ENCODE peak calls at places on chromosomes 2 and 18, in nine cellular contexts. P is A549; G is brain microvascular endothelial cell; F is EH; S is stimulated activated CD8-positive, alpha-beta memory T cell treated with anti-CD3 and anti-CD28 coated beads, Interleukin-4, amount 100 ng/mL, for 1 hour; T is astrocyte; K is activated CD8-positive, alpha-beta T cell treated with anti-CD3 and anti-CD28 coated beads for 36 hours; C is HT-29; O is putamen. X is an unnamed sample.

GRCh38 chr18:3211236-3211992 is 8.4 kb downstream of the MYOM1 start:
- DNase-seq in O (peak), P (no peak), K (no peak), S (no peak), G (peak), F (peak), T (peak), C (no peak), X (no peak)

GRCh38 chr2:133489146-133489545 is 79.1 kb downstream of the NCKAP5 start:
- DNase-seq in P (no peak), O (no peak), C (no peak), S (no peak), G (no peak), K (no peak), T (no peak), F (no peak), X (no peak)

GRCh38 chr2:84880395-84880644 is 564 bp downstream of the TRABD2A start:
- DNase-seq in P (no peak), T (no peak), S (no peak), O (no peak), C (no peak), G (no peak), K (no peak), F (no peak), X (no peak)

GRCh38 chr2:155766342-155767115 is 566.0 kb downstream of the NR4A2 start:
- DNase-seq in F (no peak), G (no peak), T (no peak), O (no peak), P (no peak), C (no peak), S (no peak), K (no peak), X (no peak)

GRCh38 chr2:182384860-182385259 is 42.0 kb downstream of the PDE1A start:
- DNase-seq in S (no peak), C (no peak), G (no peak), O (no peak), K (no peak), F (no peak), T (no peak), P (no peak), X (no peak)

GRCh38 chr2:38039111-38039510 is 36.8 kb downstream of the CYP1B1 start:
- DNase-seq in C (no peak), T (peak), O (no peak), G (no peak), K (no peak), P (no peak), S (no peak), F (peak), X (no peak)

GRCh38 chr2:43321446-43321845 is 95.0 kb upstream of the ZFP36L2 start:
- DNase-seq in O (no peak), P (no peak), S (no peak), C (no peak), T (no peak), F (no peak), K (no peak), G (no peak), X (no peak)

GRCh38 chr2:241569831-241570281 is 11.3 kb downstream of the BOK start:
- DNase-seq in S (no peak), P (no peak), O (no peak), F (no peak), C (no peak), G (no peak), T (no peak), K (no peak), X (no peak)

GRCh38 chr18:31684279-31685096 is at the start of gene B4GALT6:
- DNase-seq in G (peak), C (no peak), T (peak), F (no peak), S (no peak), K (peak), O (no peak), P (peak), X (no peak)

GRCh38 chr2:131394147-131394931 is 30.4 kb upstream of the RAB6D start:
- DNase-seq in T (no peak), S (no peak), P (no peak), O (no peak), F (peak), G (no peak), C (no peak), K (peak), X (no peak)

X was measured in activated naive CD8-positive, alpha-beta T cell treated with anti-CD3 and anti-CD28 coated beads, Interleukin-2, amount 50 U/mL, for 16 hours.